ENCODE peak calls at places on chromosomes 12 and 14, in nine cellular contexts. B is left ventricle myocardium inferior, I is SK-N-SH, Z is IMR-90, S is adrenal gland, T is HL-60, M is aorta, U is psoas muscle, X is iPS DF 6.9. C is an unnamed sample.

GRCh38 chr12:96466939-96467751 is 22.2 kb upstream of the CFAP54 start:
- DNase-seq in S (no peak), I (no peak), X (no peak), M (no peak), B (no peak), U (no peak), Z (peak), T (no peak), C (no peak)

GRCh38 chr14:49598182-49598478 is 610 bp upstream of the LRR1 start:
- DNase-seq in S (peak), X (no peak), Z (no peak), M (no peak), T (no peak), I (peak), U (peak), B (no peak), C (no peak)

GRCh38 chr12:14366211-14366762 is 805 bp downstream of the ATF7IP start:
- DNase-seq in M (no peak), Z (peak), T (no peak), S (no peak), B (no peak), U (no peak), X (no peak), I (no peak), C (no peak)

GRCh38 chr12:110745632-110746284 is 3.1 kb upstream of the PPP1CC start:
- DNase-seq in X (no peak), M (peak), U (no peak), T (no peak), B (no peak), Z (no peak), S (no peak), I (no peak), C (no peak)

GRCh38 chr12:104091136-104091535 is 26.8 kb downstream of the HCFC2 start:
- DNase-seq in B (no peak), X (no peak), T (no peak), S (no peak), Z (no peak), U (no peak), I (no peak), M (no peak), C (no peak)

GRCh38 chr12:52662093-52663006 is 10.3 kb upstream of the KRT2 start:
- DNase-seq in U (no peak), X (no peak), Z (no peak), M (no peak), I (no peak), T (no peak), S (no peak), B (no peak), C (no peak)

GRCh38 chr14:103023881-103024473 is 33.4 kb downstream of the CDC42BPB start:
- DNase-seq in T (no peak), S (peak), U (no peak), I (peak), X (no peak), Z (peak), B (peak), M (peak), C (no peak)

GRCh38 chr12:9113296-9113986 is 2.3 kb downstream of the A2M start:
- DNase-seq in S (no peak), T (no peak), U (no peak), Z (no peak), X (no peak), I (no peak), M (no peak), B (no peak), C (no peak)

GRCh38 chr12:103833095-103833777 is 7.8 kb downstream of the NT5DC3 start:
- DNase-seq in Z (peak), T (no peak), I (no peak), U (no peak), S (no peak), M (no peak), X (no peak), B (no peak), C (no peak)

GRCh38 chr12:40020261-40020691 is 85.6 kb downstream of the SLC2A13 start:
- DNase-seq in Z (no peak), B (no peak), M (no peak), T (no peak), X (no peak), S (no peak), U (no peak), I (no peak), C (no peak)

GRCh38 chr14:29894030-29894429 is 33.6 kb downstream of the PRKD1 start:
- DNase-seq in B (no peak), S (no peak), U (no peak), T (no peak), Z (no peak), I (no peak), X (no peak), M (no peak), C (no peak)

GRCh38 chr14:29895591-29896043 is 32.0 kb downstream of the PRKD1 start:
- DNase-seq in B (no peak), X (no peak), M (no peak), S (no peak), T (no peak), I (no peak), U (no peak), Z (no peak), C (no peak)

GRCh38 chr14:29896354-29896768 is 31.3 kb downstream of the PRKD1 start:
- DNase-seq in T (no peak), M (no peak), Z (no peak), I (no peak), S (no peak), B (no peak), U (no peak), X (no peak), C (no peak)

GRCh38 chr14:29898470-29898869 is 29.2 kb downstream of the PRKD1 start:
- DNase-seq in Z (no peak), X (no peak), S (no peak), U (no peak), M (no peak), I (no peak), T (no peak), B (no peak), C (no peak)

GRCh38 chr14:29897181-29897580 is 30.5 kb downstream of the PRKD1 start:
- DNase-seq in M (no peak), B (no peak), Z (no peak), S (no peak), I (no peak), U (no peak), T (no peak), X (no peak), C (no peak)
- H3K27ac ChIP-seq in M (no peak), B (no peak), Z (no peak), S (no peak), I (no peak), U (no peak), T (no peak), X (no peak), C (no peak)

DNA sequence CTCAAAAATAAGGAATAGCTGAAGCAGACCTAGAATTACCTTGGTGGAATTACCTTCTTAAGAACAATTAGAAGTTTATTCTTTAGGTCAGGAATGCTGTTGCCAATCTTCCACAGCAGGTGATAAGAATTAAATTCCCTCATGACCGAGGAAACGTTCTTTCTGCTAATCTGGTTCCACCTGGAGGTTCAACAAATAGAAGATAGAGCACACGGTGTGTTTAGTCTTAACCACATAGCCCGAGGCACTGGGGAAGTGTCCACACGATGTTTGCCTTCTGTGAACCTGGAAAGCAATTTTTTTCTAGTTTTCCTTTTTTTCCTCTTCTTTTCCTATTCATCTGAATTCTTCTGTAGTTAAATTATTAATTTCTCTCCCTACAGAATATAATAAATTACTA is 906.9 kb downstream of the NRXN3 start:
- DNase-seq in M (no peak), U (no peak), I (no peak), Z (no peak), S (no peak), T (no peak), X (no peak), B (no peak), C (no peak)
- H3K4me3 ChIP-seq in M (no peak), U (no peak), I (no peak), Z (no peak), S (no peak), T (no peak), X (no peak), B (no peak), C (no peak)

GRCh38 chr12:6556857-6557256 is 1.0 kb upstream of the IFFO1 start:
- DNase-seq in B (no peak), X (no peak), Z (no peak), M (no peak), S (no peak), I (no peak), T (no peak), U (no peak), C (no peak)

GRCh38 chr12:6552140-6552551 is 3.7 kb downstream of the IFFO1 start:
- DNase-seq in I (no peak), S (peak), Z (no peak), M (peak), T (no peak), B (peak), U (peak), X (no peak), C (no peak)

GRCh38 chr12:6553051-6553868 is 2.6 kb downstream of the IFFO1 start:
- DNase-seq in X (no peak), B (peak), I (no peak), S (peak), T (no peak), Z (peak), U (peak), M (no peak), C (no peak)

GRCh38 chr12:6554168-6554989 is 1.5 kb downstream of the IFFO1 start:
- DNase-seq in B (peak), I (peak), S (peak), M (peak), U (peak), Z (peak), T (no peak), X (no peak), C (peak)

DNA sequence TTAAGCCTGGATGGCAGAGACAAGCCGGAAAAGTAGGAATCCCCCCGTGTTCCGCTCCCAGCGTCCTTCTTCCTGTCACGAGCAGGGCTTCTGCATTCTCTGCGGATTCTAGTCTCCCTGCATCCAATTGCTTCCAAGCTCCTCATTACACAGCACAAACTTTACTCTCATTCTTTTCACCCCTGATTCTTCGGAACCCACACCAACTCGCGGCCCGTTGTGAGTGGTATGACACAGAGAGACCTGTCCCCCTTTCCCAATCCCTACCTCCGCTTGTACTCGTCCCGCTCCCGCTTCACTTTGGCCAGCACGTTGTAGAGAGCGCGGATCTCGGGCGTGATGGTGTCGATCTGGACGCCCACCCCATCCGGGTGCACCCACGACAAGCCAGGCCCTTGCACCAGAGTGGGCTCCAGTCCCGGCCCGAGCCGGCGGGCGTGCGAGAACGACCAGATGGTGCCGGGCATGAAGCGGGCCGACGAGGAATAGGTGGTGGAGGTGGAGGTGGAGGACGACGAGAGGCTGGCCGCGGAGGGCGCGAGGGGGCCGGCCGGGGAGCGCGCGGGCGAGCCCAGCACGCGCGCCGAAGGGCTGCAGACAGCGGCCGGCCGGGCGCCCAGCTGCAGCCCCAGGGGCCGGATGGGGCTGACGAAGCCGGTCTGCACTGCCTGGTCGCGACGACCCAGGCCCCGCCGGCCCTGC is 701 bp downstream of the IFFO1 start:
- DNase-seq in Z (no peak), M (peak), X (no peak), U (no peak), I (peak), S (peak), B (no peak), T (no peak), C (no peak)
- H3K27ac ChIP-seq in Z (peak), M (peak), X (no peak), U (peak), I (peak), S (peak), B (peak), T (peak), C (peak)

GRCh38 chr12:21694660-21695059 is 37.0 kb upstream of the LDHB start:
- DNase-seq in I (no peak), B (no peak), U (no peak), S (no peak), X (no peak), T (no peak), Z (no peak), M (no peak), C (no peak)

GRCh38 chr12:21696603-21697002 is 39.0 kb upstream of the LDHB start:
- DNase-seq in U (no peak), Z (no peak), M (no peak), I (no peak), T (no peak), X (no peak), B (no peak), S (no peak), C (no peak)

GRCh38 chr12:21695896-21696295 is 38.3 kb upstream of the LDHB start:
- DNase-seq in M (no peak), Z (no peak), I (no peak), X (no peak), S (no peak), T (no peak), B (no peak), U (no peak), C (no peak)

GRCh38 chr12:21699851-21700250 is 42.2 kb upstream of the LDHB start:
- DNase-seq in X (no peak), B (no peak), T (no peak), Z (no peak), M (no peak), S (no peak), U (no peak), I (no peak), C (no peak)

DNA sequence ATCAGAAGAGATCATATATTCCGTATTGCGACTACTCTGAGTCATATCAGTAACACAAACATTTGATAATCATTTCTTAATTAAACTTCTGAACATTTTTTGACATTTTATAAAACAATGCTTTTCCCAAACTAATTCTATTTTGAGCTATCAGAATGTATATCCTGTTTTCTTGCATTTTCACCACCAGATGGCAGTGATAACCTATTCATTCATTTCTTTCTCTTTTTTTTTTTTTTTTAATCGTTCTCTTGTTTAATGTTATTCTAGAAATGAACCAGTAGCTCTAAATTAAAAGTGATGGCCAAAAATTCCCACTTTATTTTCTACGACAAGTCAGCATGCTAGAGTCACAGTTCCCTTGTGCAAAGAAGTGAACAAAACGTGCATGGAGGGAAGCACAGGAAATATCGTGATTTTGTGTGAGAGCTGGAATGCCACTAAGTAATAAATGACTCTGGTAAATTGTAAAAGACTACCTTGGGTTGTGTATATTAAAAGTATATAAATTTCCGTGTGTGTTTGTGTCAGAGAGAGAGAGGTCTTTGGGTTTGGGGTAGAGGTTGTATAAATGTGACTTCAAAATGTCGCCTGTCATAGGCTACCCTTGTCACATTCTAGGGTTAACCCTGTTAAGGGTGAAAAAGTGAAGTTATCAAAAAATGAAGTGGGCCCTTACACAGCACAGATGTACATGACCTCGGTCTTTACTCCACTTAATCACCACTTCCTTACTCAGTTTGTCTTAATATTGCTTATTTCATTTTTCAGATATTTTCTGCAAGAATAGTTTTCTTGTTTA is 40.4 kb upstream of the LDHB start:
- DNase-seq in Z (peak), U (no peak), X (no peak), T (no peak), M (no peak), I (peak), S (no peak), B (no peak), C (peak)
- H3K4me3 ChIP-seq in Z (no peak), U (peak), X (no peak), T (no peak), M (peak), I (no peak), S (no peak), B (peak), C (peak)